ENCODE peak calls at places on chromosomes 4 and X, in eight cellular contexts. U is MG63; L is cardiac fibroblast; C is activated CD4-positive, CD25-positive, alpha-beta regulatory T cell treated with anti-CD3 and anti-CD28 coated beads, Interleukin-2, amount 50 U/mL, for 72 hours; M is A549; R is neural progenitor cell; Y is Ammon's horn; I is activated naive CD4-positive, alpha-beta T cell treated with anti-CD3 and anti-CD28 coated beads for 36 hours. D is an unnamed sample.

GRCh38 chrX:64152857-64153256 is 52.7 kb downstream of the AMER1 start:
- DNase-seq in M (no peak), Y (no peak), I (no peak), C (no peak), R (peak), U (no peak), L (no peak), D (peak)

GRCh38 chrX:126064901-126065541 is 101.1 kb downstream of the DCAF12L2 start:
- DNase-seq in M (no peak), I (no peak), L (no peak), U (no peak), R (no peak), Y (no peak), C (no peak), D (no peak)

GRCh38 chr4:123892997-123893745 is 496.6 kb downstream of the SPRY1 start:
- DNase-seq in I (no peak), C (no peak), U (no peak), R (no peak), Y (no peak), M (no peak), L (peak), D (no peak)

GRCh38 chr4:76589402-76589801 is 154.4 kb downstream of the SHROOM3 start:
- DNase-seq in M (no peak), I (no peak), U (peak), C (no peak), L (peak), Y (no peak), R (peak), D (no peak)

GRCh38 chr4:153432971-153433752 is 33.0 kb upstream of the TMEM131L start:
- DNase-seq in C (peak), M (peak), R (peak), L (peak), Y (peak), I (peak), U (peak), D (peak)

GRCh38 chr4:31100551-31100950 is 380.4 kb downstream of the PCDH7 start:
- DNase-seq in Y (no peak), U (no peak), I (no peak), C (no peak), M (no peak), R (no peak), L (no peak), D (no peak)

GRCh38 chrX:29662759-29663503 is 552.4 kb upstream of the MAGEB2 start:
- DNase-seq in R (no peak), L (peak), U (peak), C (no peak), I (no peak), Y (peak), M (peak), D (peak)

GRCh38 chr4:10672379-10672778 is 12.2 kb downstream of the CLNK start:
- DNase-seq in Y (no peak), R (no peak), I (no peak), U (no peak), L (no peak), C (no peak), M (no peak), D (no peak)

GRCh38 chr4:182643801-182644311 is 273.3 kb downstream of the DCTD start:
- DNase-seq in I (no peak), U (peak), Y (no peak), C (no peak), R (no peak), M (no peak), L (peak), D (no peak)

GRCh38 chr4:77579406-77580076 is 26.1 kb upstream of the CXCL13 start:
- DNase-seq in L (peak), M (peak), I (no peak), C (no peak), Y (no peak), R (no peak), U (peak), D (no peak)

GRCh38 chr4:100118213-100118612 is 72.1 kb downstream of the DDIT4L start:
- DNase-seq in M (no peak), C (no peak), I (no peak), Y (no peak), R (no peak), U (no peak), L (peak), D (no peak)

GRCh38 chr4:40720351-40720750 is 29.4 kb upstream of the NSUN7 start:
- DNase-seq in I (no peak), U (no peak), M (no peak), R (no peak), L (no peak), C (no peak), Y (no peak), D (no peak)

GRCh38 chrX:22650691-22651090 is 349.1 kb upstream of the DDX53 start:
- DNase-seq in R (no peak), C (no peak), I (no peak), M (no peak), L (no peak), U (no peak), Y (no peak), D (no peak)

GRCh38 chrX:13131511-13132137 is 87.2 kb upstream of the FAM9C start:
- DNase-seq in Y (peak), L (no peak), M (no peak), U (no peak), I (no peak), C (no peak), R (no peak), D (no peak)

GRCh38 chrX:129768586-129769466 is 10.9 kb upstream of the SASH3 start:
- DNase-seq in C (no peak), U (no peak), Y (no peak), L (no peak), I (no peak), R (no peak), M (no peak), D (no peak)

GRCh38 chr4:99248714-99249113 is 29.7 kb upstream of the ADH6 start:
- DNase-seq in Y (no peak), C (no peak), M (no peak), U (no peak), L (peak), R (no peak), I (no peak), D (no peak)

GRCh38 chr4:185293202-185293601 is 83.8 kb downstream of the SNX25 start:
- DNase-seq in C (no peak), I (no peak), R (no peak), Y (no peak), M (no peak), U (no peak), L (no peak), D (no peak)

GRCh38 chr4:80322716-80323115 is 12.8 kb upstream of the CFAP299 start:
- DNase-seq in Y (no peak), R (no peak), C (no peak), I (peak), U (peak), L (peak), M (no peak), D (no peak)

GRCh38 chrX:14616876-14617275 is 87.5 kb downstream of the GLRA2 start:
- DNase-seq in Y (no peak), L (peak), R (no peak), C (no peak), U (no peak), I (no peak), M (no peak), D (no peak)

GRCh38 chrX:30888526-30889146 is 418 bp downstream of the TAB3 start:
- DNase-seq in Y (peak), U (no peak), I (peak), C (no peak), M (peak), L (peak), R (no peak), D (peak)

GRCh38 chrX:20252392-20253231 is 14.1 kb downstream of the RPS6KA3 start:
- DNase-seq in Y (peak), M (peak), L (peak), U (peak), I (peak), C (peak), R (peak), D (peak)

GRCh38 chr4:1871471-1872021 is 353 bp downstream of the NSD2 start:
- DNase-seq in Y (no peak), R (no peak), I (no peak), C (no peak), U (no peak), M (no peak), L (no peak), D (no peak)

GRCh38 chr4:150541681-150542080 is 40.3 kb upstream of the MAB21L2 start:
- DNase-seq in U (no peak), Y (no peak), C (no peak), M (no peak), L (no peak), I (no peak), R (no peak), D (no peak)

GRCh38 chrX:30190426-30190825 is 24.9 kb upstream of the MAGEB2 start:
- DNase-seq in L (no peak), Y (no peak), I (no peak), C (no peak), R (no peak), M (no peak), U (no peak), D (no peak)

GRCh38 chr4:48483006-48483776 is at the start of gene SLC10A4:
- DNase-seq in C (no peak), U (peak), L (no peak), R (peak), M (peak), I (no peak), Y (no peak), D (peak)

GRCh38 chr4:6460876-6461275 is 11.5 kb downstream of the PPP2R2C start:
- DNase-seq in C (peak), I (no peak), Y (no peak), L (no peak), U (no peak), R (no peak), M (no peak), D (no peak)

GRCh38 chr4:121693450-121693849 is 3.3 kb downstream of the ANXA5 start:
- DNase-seq in Y (no peak), I (no peak), C (no peak), L (no peak), U (no peak), R (no peak), M (no peak), D (no peak)

GRCh38 chrX:38847206-38847902 is 46.1 kb downstream of the MID1IP1 start:
- DNase-seq in I (no peak), Y (no peak), M (no peak), L (no peak), C (no peak), R (no peak), U (no peak), D (no peak)

GRCh38 chrX:107450823-107451509 is 1.5 kb downstream of the FRMPD3 start:
- DNase-seq in M (peak), L (no peak), Y (peak), I (peak), U (no peak), C (no peak), R (peak), D (peak)

GRCh38 chr4:159428293-159428692 is 325.4 kb downstream of the RAPGEF2 start:
- DNase-seq in L (no peak), R (no peak), Y (no peak), M (no peak), I (no peak), C (no peak), U (no peak), D (no peak)